ENCODE peak calls at places on chromosomes 13 and 19, in seven cellular contexts. H is psoas muscle, Z is IMR-90, O is CD14-positive monocyte, I is dorsolateral prefrontal cortex, W is B cell, D is pancreas. N is an unnamed sample.

GRCh38 chr19:42254083-42254849 is 662 bp downstream of the ERF start:
- DNase-seq in H (peak), Z (peak), O (no peak), I (peak), W (peak), D (peak), N (peak)

GRCh38 chr13:66513728-66514127 is 716.4 kb downstream of the PCDH9 start:
- DNase-seq in H (no peak), Z (peak), O (no peak), I (no peak), W (no peak), D (no peak), N (no peak)

GRCh38 chr13:78121459-78122348 is 203.1 kb upstream of the EDNRB start:
- DNase-seq in H (peak), Z (peak), O (no peak), I (peak), W (no peak), D (peak), N (peak)

GRCh38 chr19:3042545-3043267 is 13.6 kb upstream of the TLE2 start:
- DNase-seq in H (no peak), Z (no peak), O (no peak), I (no peak), W (no peak), D (no peak), N (no peak)

GRCh38 chr19:49855676-49856573 is 5.0 kb downstream of the PTOV1 start:
- DNase-seq in H (no peak), Z (no peak), O (no peak), I (no peak), W (no peak), D (peak), N (peak)

GRCh38 chr13:75864718-75865117 is 228.6 kb downstream of the LMO7 start:
- DNase-seq in H (no peak), Z (peak), O (no peak), I (no peak), W (no peak), D (no peak), N (no peak)

GRCh38 chr19:39166571-39167391 is 30.0 kb upstream of the NCCRP1 start:
- DNase-seq in H (no peak), Z (no peak), O (no peak), I (no peak), W (no peak), D (peak), N (peak)

GRCh38 chr13:106689906-106690305 is 122.0 kb upstream of the ARGLU1 start:
- DNase-seq in H (no peak), Z (no peak), O (no peak), I (no peak), W (no peak), D (no peak), N (no peak)

GRCh38 chr13:90633849-90634248 is 713.6 kb upstream of the MIR17HG start:
- DNase-seq in H (no peak), Z (no peak), O (no peak), I (no peak), W (no peak), D (no peak), N (no peak)

GRCh38 chr13:20363162-20363561 is 131.0 kb upstream of the GJB6 start:
- DNase-seq in H (no peak), Z (no peak), O (no peak), I (no peak), W (no peak), D (no peak), N (no peak)

GRCh38 chr13:51832471-51833152 is 12.4 kb downstream of the TMEM272 start:
- DNase-seq in H (no peak), Z (peak), O (peak), I (no peak), W (peak), D (no peak), N (no peak)

GRCh38 chr13:87274209-87274819 is 396.9 kb upstream of the SLITRK5 start:
- DNase-seq in H (no peak), Z (peak), O (no peak), I (no peak), W (no peak), D (no peak), N (peak)

GRCh38 chr13:44093607-44094583 is 214.2 kb downstream of the LACC1 start:
- DNase-seq in H (no peak), Z (no peak), O (no peak), I (no peak), W (no peak), D (no peak), N (no peak)

GRCh38 chr19:32336259-32337111 is 8.9 kb upstream of the ZNF507 start:
- DNase-seq in H (no peak), Z (peak), O (no peak), I (no peak), W (no peak), D (no peak), N (no peak)

GRCh38 chr19:46495789-46496099 is at the start of gene PNMA8B:
- DNase-seq in H (peak), Z (peak), O (no peak), I (peak), W (no peak), D (peak), N (no peak)

GRCh38 chr19:1112254-1113208 is 8.7 kb downstream of the GPX4 start:
- DNase-seq in H (peak), Z (no peak), O (no peak), I (no peak), W (no peak), D (peak), N (no peak)

GRCh38 chr13:21137696-21138095 is 38.7 kb downstream of the SKA3 start:
- DNase-seq in H (no peak), Z (peak), O (no peak), I (no peak), W (no peak), D (no peak), N (peak)

GRCh38 chr13:44158741-44159632 is 214.6 kb upstream of the SERP2 start:
- DNase-seq in H (peak), Z (no peak), O (no peak), I (no peak), W (no peak), D (no peak), N (no peak)

GRCh38 chr19:7083076-7083956 is 13.8 kb downstream of the ZNF557 start:
- DNase-seq in H (no peak), Z (peak), O (no peak), I (no peak), W (no peak), D (no peak), N (no peak)

GRCh38 chr13:51728972-51729371 is 75.0 kb downstream of the DHRS12 start:
- DNase-seq in H (no peak), Z (peak), O (no peak), I (no peak), W (no peak), D (no peak), N (no peak)

GRCh38 chr19:1001538-1002166 is 1.4 kb downstream of the GRIN3B start:
- DNase-seq in H (peak), Z (no peak), O (no peak), I (no peak), W (peak), D (peak), N (peak)

GRCh38 chr19:43784251-43784980 is 3.6 kb upstream of the KCNN4 start:
- DNase-seq in H (no peak), Z (peak), O (peak), I (no peak), W (peak), D (no peak), N (peak)

GRCh38 chr19:44777715-44778347 is at the start of gene CBLC:
- DNase-seq in H (no peak), Z (no peak), O (no peak), I (no peak), W (no peak), D (peak), N (peak)

GRCh38 chr19:13428352-13428751 is 77.9 kb downstream of the CACNA1A start:
- DNase-seq in H (no peak), Z (peak), O (no peak), I (no peak), W (no peak), D (no peak), N (peak)

GRCh38 chr19:13436352-13436751 is 69.9 kb downstream of the CACNA1A start:
- DNase-seq in H (no peak), Z (no peak), O (no peak), I (no peak), W (no peak), D (no peak), N (no peak)

GRCh38 chr19:13429563-13429962 is 76.7 kb downstream of the CACNA1A start:
- DNase-seq in H (no peak), Z (peak), O (no peak), I (no peak), W (no peak), D (no peak), N (no peak)

GRCh38 chr19:13427273-13428051 is 78.8 kb downstream of the CACNA1A start:
- DNase-seq in H (no peak), Z (no peak), O (no peak), I (no peak), W (no peak), D (no peak), N (no peak)

GRCh38 chr19:13430790-13431582 is 75.3 kb downstream of the CACNA1A start:
- DNase-seq in H (peak), Z (peak), O (peak), I (peak), W (peak), D (peak), N (peak)
- TF ChIP-seq CTCF in H (peak), Z (peak), O (peak), I (peak), W (peak), D (peak), N (peak)

GRCh38 chr13:32883501-32883900 is 132.7 kb upstream of the KL start:
- DNase-seq in H (no peak), Z (peak), O (no peak), I (no peak), W (no peak), D (no peak), N (no peak)
- TF ChIP-seq CTCF in H (no peak), Z (no peak), O (no peak), I (no peak), W (no peak), D (no peak), N (no peak)

DNA sequence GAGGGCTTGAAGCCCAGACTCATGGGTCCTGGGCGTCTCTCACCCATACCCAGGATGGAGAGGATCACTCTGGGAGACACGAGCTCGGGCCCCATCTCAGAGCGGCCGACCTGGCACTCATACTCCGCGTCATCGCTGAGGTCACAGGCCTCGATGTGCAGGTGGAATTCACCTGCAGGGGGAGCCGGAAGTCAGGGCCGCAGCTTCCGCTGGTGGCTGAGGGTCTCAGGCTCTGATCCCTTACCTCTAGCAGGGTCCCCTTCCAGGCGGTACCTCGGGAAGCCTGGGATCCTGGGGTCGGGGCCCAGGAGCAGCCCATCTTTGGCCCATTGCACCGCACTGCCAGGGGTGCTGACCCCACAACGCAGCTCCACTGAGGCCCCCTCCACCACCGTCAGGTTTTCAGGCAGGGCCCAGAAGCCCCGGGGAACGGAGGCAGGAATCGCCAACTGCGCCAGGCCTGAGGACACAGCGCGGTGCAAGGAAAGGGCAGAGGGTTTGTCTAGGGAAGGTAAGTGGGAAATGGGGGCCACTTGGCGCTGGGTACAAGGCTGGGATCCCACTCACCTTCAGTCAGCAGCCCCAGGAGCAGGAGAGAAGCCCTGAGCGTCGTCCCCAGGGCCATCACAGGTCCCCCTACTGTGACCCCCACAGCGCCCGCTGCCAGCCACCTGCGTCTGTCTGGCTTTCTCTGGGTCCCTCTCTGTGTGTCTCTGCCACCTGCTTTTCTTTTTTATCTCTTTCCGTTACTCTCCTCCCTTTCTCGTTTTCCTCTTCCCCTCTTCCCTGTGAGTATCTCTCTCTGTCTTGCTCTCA is 883 bp downstream of the NPHS1 start:
- DNase-seq in H (no peak), Z (no peak), O (no peak), I (no peak), W (no peak), D (peak), N (no peak)
- TF ChIP-seq CTCF in H (no peak), Z (no peak), O (no peak), I (no peak), W (no peak), D (no peak), N (no peak)

GRCh38 chr19:16497837-16498236 is 1.6 kb downstream of the C19orf44 start:
- DNase-seq in H (no peak), Z (no peak), O (no peak), I (no peak), W (no peak), D (no peak), N (no peak)

GRCh38 chr19:16497042-16497441 is 848 bp downstream of the C19orf44 start:
- DNase-seq in H (no peak), Z (no peak), O (no peak), I (no peak), W (no peak), D (no peak), N (no peak)

GRCh38 chr19:16496613-16496983 is 404 bp downstream of the C19orf44 start:
- DNase-seq in H (peak), Z (peak), O (no peak), I (no peak), W (no peak), D (no peak), N (no peak)

GRCh38 chr19:16495982-16496612 is at the start of the genes C19orf44 and CALR3:
- DNase-seq in H (peak), Z (peak), O (peak), I (peak), W (peak), D (peak), N (peak)
- TF ChIP-seq CTCF in H (peak), Z (peak), O (no peak), I (peak), W (no peak), D (no peak), N (no peak)

GRCh38 chr19:48183356-48183755 is 12.9 kb downstream of the ZSWIM9 start:
- DNase-seq in H (no peak), Z (no peak), O (no peak), I (no peak), W (no peak), D (no peak), N (no peak)

GRCh38 chr19:48181505-48181904 is 11.0 kb downstream of the ZSWIM9 start:
- DNase-seq in H (no peak), Z (no peak), O (no peak), I (no peak), W (no peak), D (no peak), N (no peak)

GRCh38 chr19:48186015-48186414 is 15.5 kb downstream of the ZSWIM9 start:
- DNase-seq in H (no peak), Z (no peak), O (no peak), I (no peak), W (no peak), D (no peak), N (no peak)

GRCh38 chr19:48186541-48186991 is 16.1 kb downstream of the ZSWIM9 start:
- DNase-seq in H (no peak), Z (no peak), O (no peak), I (no peak), W (peak), D (no peak), N (no peak)

GRCh38 chr19:48182434-48182833 is 12.0 kb downstream of the ZSWIM9 start:
- DNase-seq in H (no peak), Z (no peak), O (no peak), I (no peak), W (no peak), D (no peak), N (no peak)
- TF ChIP-seq CTCF in H (no peak), Z (no peak), O (no peak), I (no peak), W (no peak), D (no peak), N (peak)

GRCh38 chr19:17879466-17879865 is 7.7 kb downstream of the SLC5A5 start:
- DNase-seq in H (no peak), Z (no peak), O (no peak), I (no peak), W (no peak), D (no peak), N (no peak)

GRCh38 chr19:17881701-17882100 is 10.0 kb downstream of the SLC5A5 start:
- DNase-seq in H (no peak), Z (no peak), O (no peak), I (no peak), W (no peak), D (no peak), N (no peak)

GRCh38 chr19:17886515-17886914 is 14.8 kb downstream of the SLC5A5 start:
- DNase-seq in H (no peak), Z (no peak), O (no peak), I (no peak), W (no peak), D (no peak), N (no peak)

GRCh38 chr19:17888260-17888659 is 16.5 kb downstream of the SLC5A5 start:
- DNase-seq in H (no peak), Z (no peak), O (no peak), I (no peak), W (no peak), D (no peak), N (no peak)

GRCh38 chr19:17883627-17884413 is 12.1 kb downstream of the SLC5A5 start:
- DNase-seq in H (no peak), Z (no peak), O (no peak), I (no peak), W (no peak), D (no peak), N (no peak)
- TF ChIP-seq CTCF in H (no peak), Z (no peak), O (no peak), I (no peak), W (no peak), D (no peak), N (no peak)

N was measured in Calu3.